ENCODE peak calls at places on chromosome 19, in eight cellular contexts. One of them, this sample, is unnamed.

GRCh38 chr19:9952276-9952675 is 16.0 kb upstream of the OLFM2 start:
- DNase-seq in suprapubic skin: no peak
- DNase-seq in breast epithelium: no peak
- DNase-seq in prostate gland: no peak
- DNase-seq in endothelial cell of umbilical vein: no peak
- DNase-seq in K562: no peak
- DNase-seq in SK-N-MC: no peak
- DNase-seq in sigmoid colon: no peak
- DNase-seq in this sample: no peak

GRCh38 chr19:52020506-52020905 is 7.7 kb downstream of the ZNF614 start:
- DNase-seq in suprapubic skin: no peak
- DNase-seq in breast epithelium: no peak
- DNase-seq in prostate gland: no peak
- DNase-seq in endothelial cell of umbilical vein: no peak
- DNase-seq in K562: no peak
- DNase-seq in SK-N-MC: no peak
- DNase-seq in sigmoid colon: no peak
- DNase-seq in this sample: no peak

GRCh38 chr19:16142032-16142580 is 1.4 kb upstream of the HSH2D start:
- DNase-seq in suprapubic skin: no peak
- DNase-seq in breast epithelium: no peak
- DNase-seq in prostate gland: no peak
- DNase-seq in endothelial cell of umbilical vein: no peak
- DNase-seq in K562: no peak
- DNase-seq in SK-N-MC: no peak
- DNase-seq in sigmoid colon: no peak
- DNase-seq in this sample: no peak

GRCh38 chr19:35265126-35265995 is 3.4 kb upstream of the USF2 start:
- DNase-seq in suprapubic skin: peak; percentile 64
- DNase-seq in breast epithelium: no peak
- DNase-seq in prostate gland: peak; percentile 46
- DNase-seq in endothelial cell of umbilical vein: no peak
- DNase-seq in K562: no peak
- DNase-seq in SK-N-MC: no peak
- DNase-seq in sigmoid colon: peak; percentile 64
- DNase-seq in this sample: peak; percentile 14

GRCh38 chr19:12778020-12778904 is 2.9 kb upstream of the HOOK2 start:
- DNase-seq in suprapubic skin: no peak
- DNase-seq in breast epithelium: peak; percentile 86
- DNase-seq in prostate gland: peak; percentile 79
- DNase-seq in endothelial cell of umbilical vein: peak; percentile 73
- DNase-seq in K562: peak; percentile 37
- DNase-seq in SK-N-MC: no peak
- DNase-seq in sigmoid colon: peak; percentile 92
- DNase-seq in this sample: peak; percentile 79

GRCh38 chr19:30312582-30313352 is 59.4 kb upstream of the ZNF536 start:
- DNase-seq in suprapubic skin: peak; percentile 71
- DNase-seq in breast epithelium: no peak
- DNase-seq in prostate gland: no peak
- DNase-seq in endothelial cell of umbilical vein: no peak
- DNase-seq in K562: peak; percentile 10
- DNase-seq in SK-N-MC: no peak
- DNase-seq in sigmoid colon: no peak
- DNase-seq in this sample: no peak

GRCh38 chr19:54207908-54208783 is 7.5 kb downstream of the RPS9 start:
- DNase-seq in suprapubic skin: no peak
- DNase-seq in breast epithelium: peak; percentile 62
- DNase-seq in prostate gland: no peak
- DNase-seq in endothelial cell of umbilical vein: peak; percentile 48
- DNase-seq in K562: peak; percentile 50
- DNase-seq in SK-N-MC: no peak
- DNase-seq in sigmoid colon: peak; percentile 89
- DNase-seq in this sample: peak; percentile 71

GRCh38 chr19:1221141-1221903 is 15.7 kb downstream of the STK11 start:
- DNase-seq in suprapubic skin: no peak
- DNase-seq in breast epithelium: no peak
- DNase-seq in prostate gland: no peak
- DNase-seq in endothelial cell of umbilical vein: peak; percentile 53
- DNase-seq in K562: no peak
- DNase-seq in SK-N-MC: no peak
- DNase-seq in sigmoid colon: peak; percentile 83
- DNase-seq in this sample: peak; percentile 82

GRCh38 chr19:48629599-48630288 is 7.4 kb downstream of the DBP start:
- DNase-seq in suprapubic skin: no peak
- DNase-seq in breast epithelium: no peak
- DNase-seq in prostate gland: no peak
- DNase-seq in endothelial cell of umbilical vein: peak; percentile 82
- DNase-seq in K562: peak; percentile 59
- DNase-seq in SK-N-MC: no peak
- DNase-seq in sigmoid colon: peak; percentile 87
- DNase-seq in this sample: peak; percentile 89

GRCh38 chr19:49447485-49448431 is 3.9 kb downstream of the PIH1D1 start:
- DNase-seq in suprapubic skin: no peak
- DNase-seq in breast epithelium: no peak
- DNase-seq in prostate gland: no peak
- DNase-seq in endothelial cell of umbilical vein: peak; percentile 17
- DNase-seq in K562: peak; percentile 66
- DNase-seq in SK-N-MC: peak; percentile 70
- DNase-seq in sigmoid colon: peak; percentile 72
- DNase-seq in this sample: no peak

GRCh38 chr19:8395621-8396082 is 5.5 kb downstream of the RAB11B start:
- DNase-seq in suprapubic skin: no peak
- DNase-seq in breast epithelium: no peak
- DNase-seq in prostate gland: no peak
- DNase-seq in endothelial cell of umbilical vein: no peak
- DNase-seq in K562: no peak
- DNase-seq in SK-N-MC: no peak
- DNase-seq in sigmoid colon: no peak
- DNase-seq in this sample: no peak

GRCh38 chr19:5910638-5910907 is 3.5 kb upstream of the CAPS start:
- DNase-seq in suprapubic skin: no peak
- DNase-seq in breast epithelium: no peak
- DNase-seq in prostate gland: no peak
- DNase-seq in endothelial cell of umbilical vein: no peak
- DNase-seq in K562: no peak
- DNase-seq in SK-N-MC: no peak
- DNase-seq in sigmoid colon: no peak
- DNase-seq in this sample: no peak

GRCh38 chr19:5934779-5935472 is 20.9 kb downstream of the CAPS start:
- DNase-seq in suprapubic skin: no peak
- DNase-seq in breast epithelium: no peak
- DNase-seq in prostate gland: no peak
- DNase-seq in endothelial cell of umbilical vein: peak; percentile 81
- DNase-seq in K562: no peak
- DNase-seq in SK-N-MC: no peak
- DNase-seq in sigmoid colon: no peak
- DNase-seq in this sample: no peak

GRCh38 chr19:7182489-7182888 is 111.7 kb downstream of the INSR start:
- DNase-seq in suprapubic skin: no peak
- DNase-seq in breast epithelium: no peak
- DNase-seq in prostate gland: no peak
- DNase-seq in endothelial cell of umbilical vein: no peak
- DNase-seq in K562: no peak
- DNase-seq in SK-N-MC: no peak
- DNase-seq in sigmoid colon: no peak
- DNase-seq in this sample: no peak
- H3K4me3 ChIP-seq in suprapubic skin: peak overlapping the region; percentile 2
- H3K4me3 ChIP-seq in breast epithelium: no peak overlapping the region
- H3K4me3 ChIP-seq in prostate gland: no peak overlapping the region
- H3K4me3 ChIP-seq in endothelial cell of umbilical vein: no peak overlapping the region
- H3K4me3 ChIP-seq in K562: no peak overlapping the region
- H3K4me3 ChIP-seq in SK-N-MC: no peak overlapping the region
- H3K4me3 ChIP-seq in sigmoid colon: peak overlapping the region; percentile 11
- H3K4me3 ChIP-seq in this sample: no peak overlapping the region

DNA sequence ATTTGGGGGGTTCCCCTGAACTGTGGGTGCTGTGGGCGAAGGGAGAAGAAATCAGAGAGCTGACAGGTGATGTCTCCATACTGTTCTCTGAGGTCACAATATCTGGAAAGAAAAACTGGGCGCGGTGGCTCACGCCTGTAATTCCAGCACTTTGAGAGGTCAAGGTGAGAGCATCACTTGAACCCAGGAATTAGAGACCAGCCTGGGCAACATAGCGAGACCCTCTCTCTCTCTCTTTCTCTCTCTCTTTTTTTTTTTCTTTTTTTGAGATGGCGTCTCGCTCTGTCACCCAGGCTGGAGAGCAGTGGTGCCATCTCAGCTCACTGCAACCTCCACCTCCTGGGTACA is 21.9 kb downstream of the IQCN start:
- DNase-seq in suprapubic skin: no peak
- DNase-seq in breast epithelium: no peak
- DNase-seq in prostate gland: no peak
- DNase-seq in endothelial cell of umbilical vein: no peak
- DNase-seq in K562: no peak
- DNase-seq in SK-N-MC: no peak
- DNase-seq in sigmoid colon: no peak
- DNase-seq in this sample: no peak
- TF ChIP-seq POLR2AphosphoS5 in suprapubic skin: no peak
- TF ChIP-seq POLR2AphosphoS5 in breast epithelium: no peak
- TF ChIP-seq POLR2AphosphoS5 in prostate gland: no peak
- TF ChIP-seq POLR2AphosphoS5 in endothelial cell of umbilical vein: no peak
- TF ChIP-seq POLR2AphosphoS5 in K562: no peak
- TF ChIP-seq POLR2AphosphoS5 in SK-N-MC: no peak
- TF ChIP-seq POLR2AphosphoS5 in sigmoid colon: no peak
- TF ChIP-seq POLR2AphosphoS5 in this sample: no peak

DNA sequence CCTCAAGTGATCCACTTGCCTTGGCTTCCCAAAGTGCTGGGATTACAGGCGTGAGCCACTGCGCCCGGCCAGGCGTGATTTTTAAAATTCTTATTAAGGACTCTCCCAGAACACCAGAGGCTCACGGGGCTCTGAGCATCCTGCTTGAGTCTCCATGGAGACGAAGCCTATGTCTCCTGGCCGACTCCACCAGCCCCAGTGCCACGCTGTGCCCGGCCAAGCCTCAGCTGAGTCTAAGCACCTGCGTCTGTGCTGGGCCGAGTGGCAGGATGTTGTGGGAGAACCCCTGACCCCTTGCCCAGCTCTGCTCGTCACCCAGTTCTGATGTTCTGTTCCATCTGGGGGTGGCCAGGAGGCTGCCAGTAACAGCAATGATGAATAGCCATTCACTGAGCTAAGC is 3.9 kb upstream of the CELF5 start:
- DNase-seq in suprapubic skin: no peak
- DNase-seq in breast epithelium: no peak
- DNase-seq in prostate gland: no peak
- DNase-seq in endothelial cell of umbilical vein: no peak
- DNase-seq in K562: no peak
- DNase-seq in SK-N-MC: no peak
- DNase-seq in sigmoid colon: no peak
- DNase-seq in this sample: no peak
- H3K4me3 ChIP-seq in suprapubic skin: no peak overlapping the region
- H3K4me3 ChIP-seq in breast epithelium: no peak overlapping the region
- H3K4me3 ChIP-seq in prostate gland: no peak overlapping the region
- H3K4me3 ChIP-seq in endothelial cell of umbilical vein: no peak overlapping the region
- H3K4me3 ChIP-seq in K562: no peak overlapping the region
- H3K4me3 ChIP-seq in SK-N-MC: no peak overlapping the region
- H3K4me3 ChIP-seq in sigmoid colon: no peak overlapping the region
- H3K4me3 ChIP-seq in this sample: no peak overlapping the region

GRCh38 chr19:3576696-3577443 is 4.1 kb downstream of the HMG20B start:
- DNase-seq in suprapubic skin: no peak
- DNase-seq in breast epithelium: no peak
- DNase-seq in prostate gland: peak; percentile 23
- DNase-seq in endothelial cell of umbilical vein: peak; percentile 52
- DNase-seq in K562: peak; percentile 91
- DNase-seq in SK-N-MC: no peak
- DNase-seq in sigmoid colon: peak; percentile 91
- DNase-seq in this sample: peak; percentile 48

GRCh38 chr19:3578390-3578789 is 5.6 kb downstream of the HMG20B start:
- DNase-seq in suprapubic skin: no peak
- DNase-seq in breast epithelium: no peak
- DNase-seq in prostate gland: no peak
- DNase-seq in endothelial cell of umbilical vein: no peak
- DNase-seq in K562: no peak
- DNase-seq in SK-N-MC: no peak
- DNase-seq in sigmoid colon: no peak
- DNase-seq in this sample: no peak

GRCh38 chr19:3577741-3578344 is 5.1 kb downstream of the HMG20B start:
- DNase-seq in suprapubic skin: no peak
- DNase-seq in breast epithelium: no peak
- DNase-seq in prostate gland: no peak
- DNase-seq in endothelial cell of umbilical vein: no peak
- DNase-seq in K562: no peak
- DNase-seq in SK-N-MC: no peak
- DNase-seq in sigmoid colon: no peak
- DNase-seq in this sample: no peak

GRCh38 chr19:3575949-3576673 is 3.4 kb downstream of the HMG20B start:
- DNase-seq in suprapubic skin: no peak
- DNase-seq in breast epithelium: no peak
- DNase-seq in prostate gland: no peak
- DNase-seq in endothelial cell of umbilical vein: no peak
- DNase-seq in K562: no peak
- DNase-seq in SK-N-MC: no peak
- DNase-seq in sigmoid colon: no peak
- DNase-seq in this sample: no peak

DNA sequence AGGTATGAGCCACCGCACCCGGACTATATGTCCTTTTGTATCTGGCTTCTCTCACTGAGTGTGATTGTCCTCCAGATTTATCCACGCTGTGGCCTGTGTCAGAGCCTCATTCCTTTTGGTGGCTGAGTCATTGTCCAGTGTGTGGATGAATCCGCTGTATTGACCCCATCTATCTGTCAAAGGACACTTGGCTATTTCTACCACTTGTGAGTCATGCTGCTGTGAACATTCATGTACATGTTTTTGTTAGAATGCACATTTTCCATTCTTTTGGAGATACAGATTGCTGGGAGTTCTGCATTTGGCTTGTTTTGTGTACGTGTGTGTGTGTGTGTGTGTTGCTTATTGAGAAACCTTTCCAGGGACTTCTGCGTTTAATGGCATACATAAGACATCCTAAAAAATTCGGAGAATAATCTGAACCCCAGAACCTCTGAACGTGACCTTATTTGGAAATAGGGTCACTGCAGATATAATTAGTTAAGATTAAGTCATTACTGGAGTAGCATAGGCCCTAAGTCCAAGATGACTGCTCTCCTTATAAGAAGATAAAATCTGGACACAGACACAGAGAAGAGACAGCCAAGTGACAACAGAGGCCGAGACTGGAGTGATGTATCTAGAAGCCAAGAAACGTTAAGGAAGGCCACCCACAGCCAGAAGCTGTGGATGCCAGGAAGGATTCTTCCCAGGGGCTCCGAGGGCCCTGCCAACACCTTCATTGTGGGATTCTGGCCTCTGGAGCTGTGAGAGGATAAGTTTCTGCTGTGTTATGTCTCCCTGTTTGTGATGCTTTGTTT is 4.9 kb upstream of the GIPC3 start:
- DNase-seq in suprapubic skin: no peak
- DNase-seq in breast epithelium: no peak
- DNase-seq in prostate gland: no peak
- DNase-seq in endothelial cell of umbilical vein: peak; percentile 69
- DNase-seq in K562: no peak
- DNase-seq in SK-N-MC: no peak
- DNase-seq in sigmoid colon: no peak
- DNase-seq in this sample: no peak
- TF ChIP-seq POLR2AphosphoS5 in suprapubic skin: no peak
- TF ChIP-seq POLR2AphosphoS5 in breast epithelium: no peak
- TF ChIP-seq POLR2AphosphoS5 in prostate gland: peak; percentile 12
- TF ChIP-seq POLR2AphosphoS5 in endothelial cell of umbilical vein: peak; percentile 44
- TF ChIP-seq POLR2AphosphoS5 in K562: no peak
- TF ChIP-seq POLR2AphosphoS5 in SK-N-MC: no peak
- TF ChIP-seq POLR2AphosphoS5 in sigmoid colon: peak; percentile 42
- TF ChIP-seq POLR2AphosphoS5 in this sample: no peak